ENCODE peak calls at places on chromosomes 2 and 18, in four cellular contexts. Y, I, P and V are unnamed samples. For H3K9me3, the result is how much of the 10 kb centered on the place peaks cover.

GRCh38 chr2:241218131-241219029 is 29.9 kb downstream of the ANO7 start:
- DNase-seq in Y (peak), I (peak), P (peak), V (peak)

GRCh38 chr2:177282101-177282573 is 17.6 kb upstream of the NFE2L2 start:
- DNase-seq in Y (peak), I (no peak), P (no peak), V (no peak)

GRCh38 chr2:210199186-210199765 is 26.0 kb downstream of the ACADL start:
- DNase-seq in Y (peak), I (peak), P (no peak), V (peak)

GRCh38 chr2:62283147-62283546 is 87.2 kb downstream of the B3GNT2 start:
- DNase-seq in Y (no peak), I (no peak), P (no peak), V (no peak)

GRCh38 chr2:179946810-179947485 is 60.1 kb downstream of the CWC22 start:
- DNase-seq in Y (no peak), I (no peak), P (no peak), V (no peak)

GRCh38 chr2:218259099-218259921 is 1.5 kb upstream of the GPBAR1 start:
- DNase-seq in Y (peak), I (no peak), P (no peak), V (peak)

GRCh38 chr2:28556303-28556702 is 60.4 kb downstream of the PLB1 start:
- DNase-seq in Y (no peak), I (no peak), P (no peak), V (no peak)

GRCh38 chr2:159515482-159515881 is 100.9 kb downstream of the BAZ2B start:
- DNase-seq in Y (no peak), I (no peak), P (no peak), V (peak)

GRCh38 chr2:156935611-156936010 is 321.9 kb upstream of the GALNT5 start:
- DNase-seq in Y (no peak), I (no peak), P (no peak), V (no peak)

GRCh38 chr2:17821080-17821479 is 4.8 kb downstream of the MSGN1 start:
- DNase-seq in Y (no peak), I (no peak), P (no peak), V (no peak)

GRCh38 chr2:3581367-3582262 is 6.6 kb downstream of the RPS7 start:
- DNase-seq in Y (no peak), I (no peak), P (no peak), V (no peak)

GRCh38 chr18:49878567-49878966 is 65.2 kb upstream of the ACAA2 start:
- DNase-seq in Y (peak), I (no peak), P (no peak), V (no peak)

GRCh38 chr18:62979172-62979571 is 263.8 kb downstream of the PHLPP1 start:
- DNase-seq in Y (peak), I (no peak), P (no peak), V (no peak)

GRCh38 chr2:233350708-233351107 is 3.6 kb upstream of the DGKD start:
- DNase-seq in Y (peak), I (peak), P (no peak), V (peak)

GRCh38 chr2:240293126-240293864 is 142.2 kb upstream of the GPC1 start:
- DNase-seq in Y (no peak), I (no peak), P (no peak), V (no peak)

GRCh38 chr2:230226090-230226551 is 585 bp downstream of the SP140 start:
- DNase-seq in Y (no peak), I (no peak), P (peak), V (no peak)

GRCh38 chr2:11420190-11420589 is 45.8 kb downstream of the E2F6 start:
- DNase-seq in Y (no peak), I (no peak), P (no peak), V (no peak)

DNA sequence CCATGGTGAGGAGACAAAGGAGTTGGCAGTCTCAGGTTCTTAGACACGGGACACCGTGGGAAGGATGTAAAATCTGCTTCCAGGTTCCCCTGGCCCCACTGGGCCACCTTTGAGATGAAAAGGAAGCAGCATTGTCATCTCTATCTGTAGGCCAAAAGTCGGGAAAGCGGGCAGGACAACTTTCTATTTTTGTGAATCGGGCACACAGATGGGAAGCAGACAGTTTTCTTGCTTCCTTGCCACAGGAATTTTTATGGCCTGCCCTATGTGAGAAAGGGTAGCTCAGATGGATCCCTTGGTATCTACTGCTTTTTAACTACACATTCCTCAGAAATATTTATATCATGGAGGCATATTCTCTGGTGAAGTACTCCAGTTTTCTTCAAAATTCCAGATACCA is 735.6 kb downstream of the CBLN2 start:
- DNase-seq in Y (no peak), I (no peak), P (no peak), V (no peak)
- H3K9me3 ChIP-seq in Y (under half), I (under half), P (under half), V (under half)

GRCh38 chr2:82027901-82028570 is 1723.5 kb upstream of the LRRTM1 start:
- DNase-seq in Y (no peak), I (no peak), P (no peak), V (no peak)
- TF ChIP-seq FOS in Y (no peak), I (no peak), P (no peak), V (no peak)

GRCh38 chr2:191266201-191266600 is 21.0 kb downstream of the MYO1B start:
- DNase-seq in Y (peak), I (no peak), P (no peak), V (no peak)
- H3K4me2 ChIP-seq in Y (peak), I (no peak), P (no peak), V (no peak)

DNA sequence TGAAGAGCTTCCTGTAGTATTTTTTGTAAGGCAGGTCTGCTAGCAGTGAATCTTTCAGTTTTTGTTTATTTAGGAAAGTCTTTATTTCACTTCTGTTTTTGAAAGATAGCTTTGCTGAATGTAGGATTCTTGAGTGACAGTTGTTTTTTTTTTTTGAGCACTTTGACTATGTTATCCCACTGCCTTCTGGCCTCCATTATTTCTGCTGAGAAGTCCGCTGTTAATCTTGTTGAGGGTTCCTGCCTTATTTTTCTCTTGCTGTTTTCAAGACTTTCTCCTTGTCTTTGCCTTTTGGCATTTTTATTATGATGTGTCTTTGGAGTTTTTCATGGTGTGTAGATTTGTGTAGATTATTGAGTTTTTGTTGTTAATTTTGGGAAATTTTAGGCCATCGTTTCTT is 21.9 kb downstream of the RBFA start:
- DNase-seq in Y (no peak), I (no peak), P (no peak), V (no peak)
- H3K9me3 ChIP-seq in Y (under half), I (under half), P (under half), V (under half)

GRCh38 chr2:220194630-220195029 is 567.2 kb downstream of the SLC4A3 start:
- DNase-seq in Y (no peak), I (no peak), P (no peak), V (no peak)
- TF ChIP-seq FOS in Y (no peak), I (no peak), P (no peak), V (no peak)